ENCODE peak calls at places on chromosome 18, in eight cellular contexts. U, C, B, S, V, L, H and X are unnamed samples.

GRCh38 chr18:41767960-41768359 is 187.1 kb upstream of the PIK3C3 start:
- DNase-seq in U (peak; percentile 29), C (peak; percentile 52), B (no peak), S (no peak), V (no peak), L (peak; percentile 28), H (peak; percentile 51), X (peak; percentile 36)

GRCh38 chr18:76486600-76486999 is 8.4 kb downstream of the ZNF516 start:
- DNase-seq in U (no peak), C (no peak), B (no peak), S (no peak), V (no peak), L (no peak), H (no peak), X (no peak)

GRCh38 chr18:2994603-2995432 is 18.1 kb downstream of the LPIN2 start:
- DNase-seq in U (no peak), C (no peak), B (no peak), S (no peak), V (no peak), L (no peak), H (no peak), X (no peak)

GRCh38 chr18:54950221-54950620 is 9.0 kb downstream of the CCDC68 start:
- DNase-seq in U (no peak), C (peak; percentile 36), B (peak; percentile 36), S (peak; percentile 26), V (no peak), L (no peak), H (no peak), X (no peak)

GRCh38 chr18:23900979-23901378 is 113.6 kb upstream of the TTC39C start:
- DNase-seq in U (no peak), C (no peak), B (no peak), S (no peak), V (peak; percentile 94), L (no peak), H (no peak), X (peak; percentile 46)

GRCh38 chr18:48952287-48953095 is 1.7 kb upstream of the SMAD7 start:
- DNase-seq in U (peak; percentile 94), C (peak; percentile 78), B (no peak), S (no peak), V (peak; percentile 78), L (peak; percentile 82), H (peak; percentile 96), X (peak; percentile 84)

GRCh38 chr18:63155169-63155852 is 164.3 kb downstream of the BCL2 start:
- DNase-seq in U (peak; percentile 72), C (no peak), B (peak; percentile 35), S (peak; percentile 62), V (peak; percentile 57), L (no peak), H (no peak), X (no peak)

GRCh38 chr18:78726326-78727056 is 253.1 kb upstream of the SALL3 start:
- DNase-seq in U (no peak), C (no peak), B (no peak), S (no peak), V (no peak), L (no peak), H (no peak), X (no peak)

GRCh38 chr18:44680271-44681038 is at the start of gene SETBP1:
- DNase-seq in U (peak; percentile 84), C (peak; percentile 74), B (no peak), S (no peak), V (peak; percentile 66), L (peak; percentile 72), H (peak; percentile 69), X (peak; percentile 48)

GRCh38 chr18:22829781-22830180 is 103.3 kb upstream of the RBBP8 start:
- DNase-seq in U (no peak), C (peak; percentile 74), B (no peak), S (no peak), V (no peak), L (no peak), H (no peak), X (no peak)

DNA sequence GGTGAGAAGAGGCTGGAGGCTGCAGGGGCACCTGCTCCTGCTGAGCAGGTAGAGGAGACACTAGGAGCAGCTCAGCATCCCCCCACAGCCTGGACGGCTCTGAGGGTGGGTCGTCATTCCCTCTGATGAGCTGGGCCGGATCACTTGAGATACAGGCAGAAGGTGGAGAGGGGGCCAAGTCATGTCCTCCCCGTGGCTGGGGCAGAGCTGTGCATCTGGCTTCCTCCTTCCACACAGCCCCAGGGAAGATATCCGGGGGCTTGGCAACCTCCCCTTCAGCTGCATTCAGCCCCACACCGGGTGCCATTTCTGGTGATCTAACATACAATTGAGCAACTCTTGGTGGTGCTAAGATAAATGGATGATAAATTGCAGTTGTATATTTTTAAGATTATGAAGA is 236.9 kb downstream of the LDLRAD4 start:
- DNase-seq in U (no peak), C (no peak), B (no peak), S (no peak), V (no peak), L (no peak), H (no peak), X (no peak)
- H3K9ac ChIP-seq in U (no peak overlapping the region), C (no peak overlapping the region), B (no peak overlapping the region), S (no peak overlapping the region), V (no peak overlapping the region), L (no peak overlapping the region), H (no peak overlapping the region), X (no peak overlapping the region)

GRCh38 chr18:39529358-39529757 is 1963.8 kb upstream of the CELF4 start:
- DNase-seq in U (no peak), C (no peak), B (no peak), S (no peak), V (no peak), L (no peak), H (no peak), X (no peak)

GRCh38 chr18:39527465-39527864 is 1961.9 kb upstream of the CELF4 start:
- DNase-seq in U (no peak), C (no peak), B (no peak), S (no peak), V (no peak), L (peak; percentile 39), H (no peak), X (no peak)

DNA sequence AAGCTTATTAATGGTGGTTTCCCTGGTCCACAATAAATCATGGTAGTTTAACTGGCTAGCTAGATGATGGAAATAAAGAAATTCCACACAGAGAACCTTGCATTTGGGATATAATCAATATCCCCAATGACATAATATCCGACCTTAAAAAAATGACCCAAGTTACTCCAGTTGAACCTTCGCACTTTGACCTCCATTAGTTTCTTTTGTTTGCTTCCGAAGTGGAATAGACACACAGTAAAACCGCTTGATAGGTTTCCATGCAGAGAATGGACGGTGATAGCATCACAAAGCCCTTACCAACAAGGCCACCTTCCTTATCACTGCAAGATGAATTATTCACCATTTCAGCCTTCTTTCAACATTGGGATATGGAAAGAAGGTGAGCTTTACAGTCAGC is 1966.1 kb upstream of the CELF4 start:
- DNase-seq in U (no peak), C (no peak), B (no peak), S (no peak), V (no peak), L (no peak), H (no peak), X (no peak)
- TF ChIP-seq EZH2 in U (no peak), C (no peak), B (no peak), S (no peak), V (no peak), L (no peak), H (no peak), X (no peak)

GRCh38 chr18:75455249-75456183 is 28.0 kb upstream of the SMIM21 start:
- DNase-seq in U (peak; percentile 65), C (no peak), B (no peak), S (no peak), V (peak; percentile 6), L (peak; percentile 34), H (peak; percentile 51), X (peak; percentile 31)

GRCh38 chr18:75454022-75454795 is 26.7 kb upstream of the SMIM21 start:
- DNase-seq in U (no peak), C (no peak), B (no peak), S (no peak), V (no peak), L (peak; percentile 65), H (no peak), X (no peak)

DNA sequence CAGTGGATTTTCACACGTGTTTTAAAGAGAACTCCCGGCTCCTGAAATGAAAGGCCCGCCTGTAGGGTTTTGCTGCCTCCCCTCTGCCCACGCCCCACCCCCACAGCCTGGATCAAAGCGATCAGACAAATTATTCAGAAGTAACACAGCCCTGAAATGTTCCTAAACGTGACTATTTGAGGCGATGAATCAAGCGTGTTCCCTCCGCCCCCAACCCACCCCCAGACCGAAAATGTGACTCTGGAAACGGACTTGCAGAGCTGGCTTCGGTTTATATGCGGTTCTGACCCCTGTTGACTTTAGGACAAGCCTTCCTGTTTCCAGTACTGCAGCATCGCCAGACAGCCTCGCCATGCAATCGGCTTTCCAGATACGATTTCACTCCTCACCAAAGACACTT is 28.8 kb upstream of the SMIM21 start:
- DNase-seq in U (peak; percentile 11), C (no peak), B (no peak), S (no peak), V (no peak), L (peak; percentile 29), H (no peak), X (no peak)
- H3K9ac ChIP-seq in U (no peak overlapping the region), C (no peak overlapping the region), B (no peak overlapping the region), S (no peak overlapping the region), V (no peak overlapping the region), L (no peak overlapping the region), H (peak overlapping the region; percentile 58), X (peak overlapping the region; percentile 71)

DNA sequence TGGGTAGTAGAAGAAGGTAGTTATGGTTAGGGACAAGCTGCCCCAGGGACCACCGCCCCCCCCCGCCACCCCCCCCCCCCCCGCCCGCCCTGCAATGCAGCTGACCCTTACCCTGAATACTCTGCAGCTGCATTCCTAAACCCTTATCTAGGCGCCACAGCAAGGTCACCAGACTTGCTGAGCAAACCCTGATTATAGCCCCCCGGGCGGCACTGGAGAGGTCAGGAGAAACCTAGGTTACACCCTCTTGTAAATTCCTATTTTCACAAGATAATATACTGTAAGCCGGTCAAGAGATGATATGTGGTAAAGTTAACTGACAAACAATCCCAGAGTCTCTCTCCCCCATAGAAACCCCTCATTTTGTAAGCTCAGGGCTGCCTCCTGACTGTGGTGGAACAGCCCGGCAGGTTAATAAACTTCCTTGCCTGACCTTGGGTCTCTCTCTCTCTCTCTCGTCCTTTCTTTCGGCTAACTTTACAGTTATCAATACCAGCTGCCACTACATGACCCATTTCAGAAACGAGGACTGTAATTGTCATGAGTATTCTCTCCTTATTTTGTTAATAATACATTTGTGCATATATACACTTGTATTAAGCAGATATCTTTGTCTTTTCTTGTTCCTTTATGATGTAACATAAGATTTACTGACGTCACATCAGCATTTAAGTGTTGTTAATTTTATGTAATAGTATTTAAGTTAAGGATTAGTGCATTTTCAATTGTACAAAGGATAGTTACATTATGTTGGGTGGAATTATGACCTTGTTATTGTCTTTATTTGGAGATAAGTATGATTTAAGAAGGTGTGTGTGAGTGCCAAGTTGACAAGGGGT is 22.8 kb upstream of the SMAD4 start:
- DNase-seq in U (no peak), C (no peak), B (peak; percentile 35), S (no peak), V (no peak), L (no peak), H (no peak), X (no peak)
- TF ChIP-seq EZH2 in U (no peak), C (no peak), B (no peak), S (no peak), V (no peak), L (no peak), H (no peak), X (no peak)